ENCODE peak calls at places on chromosomes 1 and 21, in ten cellular contexts. P, Y, T, X, R, K, F, B, N and Z are unnamed samples.

GRCh38 chr21:29343517-29343916 is 44.8 kb downstream of the BACH1 start:
- DNase-seq in P (no peak), Y (no peak), T (no peak), X (no peak), R (no peak), K (peak), F (peak), B (no peak), N (no peak), Z (no peak)

GRCh38 chr1:25117233-25117823 is 115.0 kb downstream of the SYF2 start:
- DNase-seq in P (no peak), Y (peak), T (peak), X (no peak), R (no peak), K (no peak), F (no peak), B (no peak), N (peak), Z (no peak)

GRCh38 chr1:228060458-228061190 is 21.9 kb upstream of the ARF1 start:
- DNase-seq in P (no peak), Y (no peak), T (peak), X (peak), R (no peak), K (no peak), F (no peak), B (no peak), N (no peak), Z (no peak)

GRCh38 chr1:65079941-65080340 is 68.1 kb upstream of the AK4 start:
- DNase-seq in P (no peak), Y (peak), T (no peak), X (no peak), R (no peak), K (peak), F (peak), B (no peak), N (no peak), Z (no peak)

GRCh38 chr1:173507205-173507846 is 30.2 kb downstream of the PRDX6 start:
- DNase-seq in P (no peak), Y (peak), T (peak), X (no peak), R (no peak), K (peak), F (peak), B (no peak), N (peak), Z (no peak)

GRCh38 chr21:37087188-37087587 is 14.1 kb downstream of the TTC3 start:
- DNase-seq in P (no peak), Y (peak), T (peak), X (no peak), R (no peak), K (peak), F (peak), B (no peak), N (no peak), Z (no peak)

GRCh38 chr1:109902204-109902985 is 8.3 kb upstream of the CSF1 start:
- DNase-seq in P (no peak), Y (peak), T (no peak), X (no peak), R (no peak), K (no peak), F (no peak), B (no peak), N (no peak), Z (no peak)

GRCh38 chr1:35707253-35708178 is 11.2 kb downstream of the C1orf216 start:
- DNase-seq in P (peak), Y (no peak), T (peak), X (peak), R (peak), K (no peak), F (no peak), B (peak), N (peak), Z (peak)

GRCh38 chr1:179010671-179011070 is 15.0 kb upstream of the FAM20B start:
- DNase-seq in P (no peak), Y (no peak), T (no peak), X (no peak), R (no peak), K (no peak), F (no peak), B (no peak), N (no peak), Z (no peak)

GRCh38 chr1:185170291-185170848 is 13.4 kb downstream of the SWT1 start:
- DNase-seq in P (no peak), Y (peak), T (peak), X (no peak), R (no peak), K (peak), F (peak), B (peak), N (peak), Z (no peak)

GRCh38 chr1:91682882-91683597 is 182.4 kb downstream of the CDC7 start:
- DNase-seq in P (no peak), Y (no peak), T (no peak), X (no peak), R (no peak), K (no peak), F (no peak), B (no peak), N (no peak), Z (no peak)

GRCh38 chr1:226772456-226773139 is 33.5 kb upstream of the ITPKB start:
- DNase-seq in P (no peak), Y (no peak), T (no peak), X (no peak), R (no peak), K (no peak), F (no peak), B (peak), N (no peak), Z (no peak)

GRCh38 chr21:31991356-31992331 is 118.8 kb downstream of the HUNK start:
- DNase-seq in P (no peak), Y (no peak), T (peak), X (no peak), R (no peak), K (no peak), F (no peak), B (no peak), N (no peak), Z (no peak)

GRCh38 chr1:30879126-30879786 is 29.3 kb downstream of the SDC3 start:
- DNase-seq in P (no peak), Y (peak), T (no peak), X (no peak), R (no peak), K (peak), F (no peak), B (no peak), N (no peak), Z (no peak)

GRCh38 chr21:36489103-36489785 is 9.3 kb upstream of the CLDN14 start:
- DNase-seq in P (no peak), Y (no peak), T (no peak), X (no peak), R (no peak), K (no peak), F (no peak), B (no peak), N (no peak), Z (no peak)

GRCh38 chr1:180343931-180344406 is 113.9 kb downstream of the LHX4 start:
- DNase-seq in P (no peak), Y (peak), T (no peak), X (no peak), R (no peak), K (peak), F (peak), B (no peak), N (no peak), Z (no peak)

GRCh38 chr21:25859264-25859931 is 124.6 kb downstream of the GABPA start:
- DNase-seq in P (no peak), Y (no peak), T (no peak), X (no peak), R (no peak), K (peak), F (no peak), B (no peak), N (no peak), Z (no peak)

GRCh38 chr1:24720152-24720551 is 25.1 kb upstream of the CLIC4 start:
- DNase-seq in P (peak), Y (no peak), T (no peak), X (peak), R (no peak), K (peak), F (peak), B (no peak), N (no peak), Z (no peak)

GRCh38 chr21:16304700-16305099 is 574.9 kb downstream of the USP25 start:
- DNase-seq in P (no peak), Y (no peak), T (no peak), X (no peak), R (no peak), K (no peak), F (no peak), B (no peak), N (no peak), Z (no peak)

DNA sequence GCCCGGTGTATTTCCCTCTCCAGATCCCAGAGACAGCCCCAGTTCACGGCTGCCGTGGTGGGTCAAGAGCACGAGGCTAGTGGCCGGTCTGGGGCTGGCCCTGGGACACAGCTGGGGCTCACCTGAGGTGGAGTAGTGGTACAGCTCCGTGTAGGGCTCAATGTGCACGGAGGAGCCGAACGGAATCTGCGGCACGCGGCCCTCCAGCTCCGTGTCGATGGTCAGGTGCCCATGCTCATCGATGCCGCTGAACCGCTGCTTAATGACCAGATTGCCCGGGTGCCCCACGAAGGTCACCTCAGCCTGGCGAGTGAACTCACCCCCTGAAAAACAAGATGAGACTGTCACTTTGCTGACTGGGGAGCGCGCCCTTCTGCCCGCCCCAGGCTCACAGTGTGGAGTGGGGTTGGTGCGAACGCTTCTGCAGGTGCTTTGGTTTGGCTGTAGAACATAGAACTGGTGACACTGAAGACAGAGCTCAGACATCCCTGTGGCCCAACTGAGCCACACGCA is 35.4 kb downstream of the NID1 start:
- DNase-seq in P (no peak), Y (no peak), T (no peak), X (no peak), R (no peak), K (no peak), F (no peak), B (no peak), N (no peak), Z (no peak)
- TF ChIP-seq CTCF in P (no peak), Y (no peak), T (no peak), X (no peak), R (no peak), K (no peak), F (no peak), B (no peak), N (no peak), Z (no peak)

DNA sequence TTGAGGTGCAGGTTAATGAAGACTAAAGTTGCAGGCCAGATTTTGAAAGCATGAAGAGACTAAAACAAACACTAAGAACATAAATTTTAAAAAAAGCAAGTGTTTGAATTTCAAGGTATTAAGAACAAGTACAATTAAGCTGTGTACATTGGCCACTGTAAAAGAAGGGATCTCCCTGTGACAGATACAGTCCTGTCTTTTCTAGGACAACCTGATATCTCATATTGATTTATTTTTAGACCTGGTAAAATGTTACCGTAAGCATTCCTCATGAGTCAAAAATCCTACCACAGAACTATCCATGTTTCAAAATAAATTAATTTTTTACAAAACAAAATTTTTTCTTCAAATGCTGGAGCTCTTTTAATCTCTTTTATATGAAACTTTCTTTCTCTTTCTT is 39.4 kb downstream of the SLC22A15 start:
- DNase-seq in P (no peak), Y (no peak), T (no peak), X (no peak), R (no peak), K (no peak), F (no peak), B (no peak), N (no peak), Z (no peak)
- TF ChIP-seq CTCF in P (no peak), Y (no peak), T (no peak), X (no peak), R (no peak), K (no peak), F (no peak), B (no peak), N (no peak), Z (no peak)

GRCh38 chr1:2404890-2405511 is 7.4 kb downstream of the PEX10 start:
- DNase-seq in P (no peak), Y (no peak), T (no peak), X (no peak), R (no peak), K (peak), F (no peak), B (no peak), N (no peak), Z (no peak)

GRCh38 chr1:2407166-2407990 is 5.0 kb downstream of the PEX10 start:
- DNase-seq in P (no peak), Y (no peak), T (no peak), X (no peak), R (no peak), K (no peak), F (no peak), B (no peak), N (no peak), Z (no peak)

GRCh38 chr1:2407991-2408275 is 4.4 kb downstream of the PEX10 start:
- DNase-seq in P (no peak), Y (no peak), T (no peak), X (no peak), R (no peak), K (no peak), F (no peak), B (no peak), N (no peak), Z (no peak)

GRCh38 chr1:2405588-2406295 is 6.6 kb downstream of the PEX10 start:
- DNase-seq in P (no peak), Y (no peak), T (no peak), X (no peak), R (no peak), K (peak), F (no peak), B (no peak), N (no peak), Z (no peak)

DNA sequence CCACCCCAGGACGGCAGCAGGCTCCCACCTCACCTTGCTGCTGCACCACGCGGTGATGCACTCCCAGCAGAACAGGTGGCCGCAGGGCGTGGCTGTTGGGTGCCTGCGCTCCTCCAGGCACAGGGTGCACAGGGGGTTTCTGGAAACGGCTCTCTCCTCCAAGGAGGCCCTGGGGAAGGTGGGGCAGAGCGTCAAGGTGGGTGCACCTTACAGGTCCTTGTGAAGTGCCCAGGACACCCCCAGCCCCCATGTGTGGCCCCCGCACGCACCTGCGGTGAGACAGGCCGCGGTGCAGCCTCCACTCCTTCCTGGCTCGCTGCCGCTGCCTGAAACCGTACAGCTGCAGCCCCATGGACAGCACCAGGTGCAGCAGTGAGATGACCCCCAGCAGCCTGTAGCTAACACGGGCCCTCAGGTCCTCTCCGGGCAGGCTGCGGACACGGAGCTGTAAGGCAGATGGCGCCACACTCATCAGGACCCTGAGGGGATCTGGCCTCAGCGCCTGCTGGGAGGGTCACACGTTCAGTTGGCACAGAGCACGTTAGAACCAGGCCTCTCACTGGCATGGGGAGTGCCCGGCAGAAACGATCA is 5.8 kb downstream of the PEX10 start:
- DNase-seq in P (no peak), Y (no peak), T (no peak), X (no peak), R (no peak), K (no peak), F (no peak), B (no peak), N (no peak), Z (no peak)
- TF ChIP-seq CTCF in P (no peak), Y (peak), T (no peak), X (no peak), R (no peak), K (no peak), F (peak), B (no peak), N (no peak), Z (no peak)

DNA sequence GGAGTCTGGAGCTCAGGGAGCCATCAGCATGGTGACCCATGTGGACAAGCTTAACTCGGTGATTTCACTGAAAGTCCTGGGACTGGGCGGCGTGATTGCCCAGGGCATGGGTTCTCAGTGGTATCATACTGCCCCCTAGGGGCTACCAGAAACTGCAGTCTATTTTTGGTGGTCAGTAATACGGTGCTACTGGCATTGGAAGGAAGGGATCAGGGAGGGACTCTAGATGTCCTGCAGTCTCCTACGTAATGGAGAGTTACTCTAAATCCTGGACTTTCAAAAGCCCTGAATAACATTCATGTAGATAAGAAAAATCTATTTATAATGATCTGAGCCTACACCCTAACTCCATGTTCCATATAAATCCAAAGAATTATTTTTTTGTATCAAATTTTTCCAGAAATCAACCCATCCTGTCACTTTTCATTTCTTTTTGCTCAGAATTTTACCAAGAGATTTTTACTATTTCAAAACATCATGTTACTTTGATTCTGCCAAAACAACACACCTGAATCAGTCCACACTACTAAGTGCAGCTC is 37.3 kb downstream of the PABPC4 start:
- DNase-seq in P (peak), Y (peak), T (peak), X (no peak), R (no peak), K (peak), F (peak), B (peak), N (peak), Z (no peak)
- TF ChIP-seq CTCF in P (peak), Y (peak), T (peak), X (peak), R (peak), K (peak), F (peak), B (peak), N (peak), Z (peak)

DNA sequence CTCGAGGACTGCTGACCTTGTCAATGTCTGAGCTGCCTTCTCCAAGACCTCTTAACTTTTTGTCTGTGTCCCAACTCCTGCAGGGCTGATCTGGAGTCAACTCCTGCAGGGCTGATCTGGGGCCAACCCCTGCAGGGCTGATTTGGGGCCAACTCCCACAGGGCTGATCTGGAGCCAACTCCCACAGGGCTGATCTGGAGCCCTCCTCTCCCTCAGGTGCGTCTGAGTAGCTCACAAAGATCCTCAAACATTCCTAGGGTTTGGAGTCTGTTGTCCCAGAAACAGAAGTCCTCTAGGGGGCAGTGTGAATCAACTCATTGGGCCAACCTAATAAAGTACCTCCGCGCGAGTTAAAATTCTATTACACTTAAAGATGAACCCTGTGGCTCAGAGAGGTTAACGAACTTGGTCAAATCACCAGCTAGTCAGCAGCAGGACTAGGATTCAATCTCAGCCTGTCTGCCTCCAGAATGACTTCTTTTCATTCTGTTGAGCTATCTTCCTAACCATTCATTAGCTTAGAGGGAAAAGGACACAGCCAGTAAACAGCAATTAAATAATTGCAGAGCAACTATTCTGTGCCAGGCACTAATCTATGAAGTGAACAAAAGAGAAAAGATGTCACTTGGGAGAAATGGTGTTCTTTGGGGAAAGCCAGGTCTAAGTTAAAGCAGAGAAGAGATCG is 17.2 kb upstream of the RLF start:
- DNase-seq in P (no peak), Y (peak), T (peak), X (no peak), R (peak), K (peak), F (peak), B (peak), N (peak), Z (no peak)
- TF ChIP-seq CTCF in P (peak), Y (peak), T (peak), X (peak), R (peak), K (peak), F (peak), B (peak), N (peak), Z (peak)

DNA sequence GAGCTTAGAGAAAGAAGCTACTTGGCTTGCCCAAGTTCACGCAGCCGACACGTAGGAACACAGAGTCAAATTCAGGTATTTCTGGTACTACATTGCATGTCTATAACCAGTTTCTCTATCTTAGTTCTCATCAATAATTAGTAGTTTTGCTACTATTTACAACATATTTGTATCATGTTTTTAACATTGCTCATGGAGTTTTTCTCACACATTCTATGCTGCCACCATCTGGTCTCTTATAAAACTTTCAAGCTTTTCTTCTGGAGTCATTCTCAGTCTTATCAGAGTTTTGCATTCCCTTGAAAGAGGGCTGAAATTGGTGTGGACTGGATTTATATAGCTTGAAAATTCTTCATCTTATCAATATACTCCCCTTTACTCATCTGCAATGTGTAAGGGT is 118.8 kb upstream of the PALMD start:
- DNase-seq in P (no peak), Y (peak), T (no peak), X (no peak), R (no peak), K (peak), F (peak), B (no peak), N (peak), Z (no peak)
- TF ChIP-seq CTCF in P (peak), Y (peak), T (peak), X (peak), R (no peak), K (peak), F (peak), B (no peak), N (peak), Z (no peak)

GRCh38 chr1:54488065-54488750 is 59.8 kb upstream of the ACOT11 start:
- DNase-seq in P (peak), Y (peak), T (peak), X (peak), R (peak), K (peak), F (peak), B (peak), N (peak), Z (peak)
- TF ChIP-seq CTCF in P (no peak), Y (peak), T (no peak), X (no peak), R (no peak), K (peak), F (peak), B (no peak), N (no peak), Z (no peak)

GRCh38 chr1:22749503-22749902 is 38.9 kb downstream of the EPHB2 start:
- DNase-seq in P (no peak), Y (no peak), T (no peak), X (no peak), R (no peak), K (no peak), F (no peak), B (no peak), N (no peak), Z (no peak)
- TF ChIP-seq CTCF in P (no peak), Y (peak), T (no peak), X (no peak), R (no peak), K (no peak), F (no peak), B (no peak), N (no peak), Z (no peak)